ENCODE peak calls at places on chromosomes 6 and 20, in four cellular contexts. Y is IMR-90, Q is stomach, N is suprapubic skin. H is an unnamed sample.

GRCh38 chr6:152846825-152847224 is 96.2 kb downstream of the VIP start:
- DNase-seq in Q (no peak), Y (no peak), N (no peak), H (peak)

GRCh38 chr6:165872811-165873210 is 209.8 kb upstream of the PDE10A start:
- DNase-seq in Q (no peak), Y (no peak), N (no peak), H (no peak)

GRCh38 chr6:153898360-153899059 is 140.5 kb upstream of the OPRM1 start:
- DNase-seq in N (no peak), Q (no peak), Y (no peak), H (no peak)

GRCh38 chr20:3652646-3653596 is 10.3 kb downstream of the GFRA4 start:
- DNase-seq in N (peak), Y (no peak), Q (no peak), H (peak)

GRCh38 chr6:107591346-107591745 is 101.4 kb downstream of the SOBP start:
- DNase-seq in Y (no peak), N (no peak), Q (no peak), H (no peak)

GRCh38 chr20:37727247-37727956 is 33.6 kb downstream of the CTNNBL1 start:
- DNase-seq in N (no peak), Q (no peak), Y (no peak), H (peak)

GRCh38 chr6:124755321-124755720 is 206.9 kb upstream of the RNF217 start:
- DNase-seq in Y (no peak), Q (no peak), N (no peak), H (no peak)

GRCh38 chr20:50987493-50988210 is 29.0 kb downstream of the MOCS3 start:
- DNase-seq in Y (peak), N (peak), Q (peak), H (peak)

GRCh38 chr6:80165143-80165542 is 58.7 kb downstream of the BCKDHB start:
- DNase-seq in Q (no peak), N (no peak), Y (peak), H (peak)

GRCh38 chr20:60221593-60221992 is 263.4 kb downstream of the CDH26 start:
- DNase-seq in Q (no peak), Y (no peak), N (no peak), H (no peak)

GRCh38 chr6:13725570-13725969 is 13.9 kb upstream of the RANBP9 start:
- DNase-seq in Y (peak), N (no peak), Q (peak), H (no peak)

GRCh38 chr6:27126815-27127537 is 120.5 kb upstream of the PRSS16 start:
- DNase-seq in N (peak), Y (peak), Q (peak), H (peak)

GRCh38 chr20:63739129-63740069 is at the start of gene SLC2A4RG:
- DNase-seq in Y (peak), Q (peak), N (no peak), H (peak)

GRCh38 chr6:16602035-16602434 is 159.2 kb downstream of the ATXN1 start:
- DNase-seq in N (no peak), Y (no peak), Q (no peak), H (no peak)

GRCh38 chr20:41137412-41138216 is at the start of gene PLCG1:
- DNase-seq in Y (peak), N (peak), Q (peak), H (peak)

GRCh38 chr20:38894091-38894847 is 31.9 kb upstream of the FAM83D start:
- DNase-seq in Q (no peak), Y (no peak), N (no peak), H (no peak)

GRCh38 chr6:41511443-41512060 is 34.6 kb upstream of the FOXP4 start:
- DNase-seq in Q (no peak), Y (no peak), N (no peak), H (no peak)
- TF ChIP-seq POLR2A in Q (no peak), Y (no peak), N (no peak), H (no peak)

GRCh38 chr6:7910654-7911344 is at the start of gene TXNDC5:
- DNase-seq in N (peak), Y (peak), Q (peak), H (peak)
- TF ChIP-seq POLR2A in N (peak), Y (no peak), Q (no peak), H (peak)

GRCh38 chr6:156719720-156720563 is 57.2 kb upstream of the ARID1B start:
- DNase-seq in Q (peak), Y (peak), N (peak), H (peak)
- TF ChIP-seq POLR2A in Q (no peak), Y (no peak), N (peak), H (peak)

GRCh38 chr20:44402391-44403193 is 47.1 kb downstream of the HNF4A start:
- DNase-seq in Y (no peak), N (no peak), Q (no peak), H (no peak)
- TF ChIP-seq POLR2A in Y (no peak), N (no peak), Q (no peak), H (no peak)

DNA sequence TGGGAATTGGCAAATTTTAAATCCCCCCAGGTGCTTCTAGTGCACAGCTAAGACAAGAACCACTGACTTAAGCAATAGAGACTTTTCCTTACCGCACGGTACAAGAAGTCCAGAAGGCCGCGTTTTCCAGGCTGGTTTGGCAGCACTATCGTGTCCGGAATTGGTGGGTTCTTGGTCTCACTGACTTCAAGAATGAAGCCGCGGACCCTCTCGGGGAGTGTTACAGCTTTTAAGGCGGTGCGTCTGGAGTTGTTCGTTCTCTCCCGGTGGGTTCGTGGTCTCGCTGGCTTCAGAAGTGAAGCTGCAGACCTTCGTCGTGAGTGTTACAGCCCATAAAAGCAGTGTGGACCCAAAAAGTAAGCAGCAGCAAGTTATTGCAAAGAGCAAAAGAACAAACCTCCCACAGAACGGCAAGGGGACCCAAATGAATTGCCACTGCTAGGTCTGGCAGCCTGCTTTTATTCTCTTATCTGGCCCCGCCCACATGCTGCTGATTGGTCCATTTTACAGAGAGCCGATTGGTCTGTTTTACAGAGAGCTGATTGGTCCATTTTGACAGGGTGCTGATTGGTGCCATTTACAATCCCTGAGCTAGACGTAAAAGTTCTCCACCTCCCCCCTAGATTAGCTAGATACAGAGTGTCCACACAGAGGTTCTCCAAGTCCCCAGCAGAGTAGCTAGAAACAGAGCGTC is 264.5 kb downstream of the PREX1 start:
- DNase-seq in N (no peak), Q (no peak), Y (no peak), H (no peak)
- TF ChIP-seq POLR2A in N (no peak), Q (no peak), Y (no peak), H (no peak)